ENCODE peak calls at places on chromosomes 16 and 17, in eight cellular contexts. D is progenitor cell of endocrine pancreas; Z is AG04450; A is CD4-positive, alpha-beta T cell; E is neural progenitor cell; L is GM13977; R is AG09309; F is A549. W is an unnamed sample.

GRCh38 chr16:62194828-62195227 is 158.6 kb upstream of the CDH8 start:
- DNase-seq in D (no peak), Z (no peak), A (no peak), E (no peak), L (no peak), R (no peak), F (no peak), W (no peak)

GRCh38 chr17:51516924-51517323 is 256.6 kb downstream of the UTP18 start:
- DNase-seq in D (no peak), Z (no peak), A (no peak), E (no peak), L (no peak), R (no peak), F (no peak), W (no peak)

GRCh38 chr17:17911003-17911613 is 61.1 kb downstream of the TOM1L2 start:
- DNase-seq in D (no peak), Z (no peak), A (no peak), E (peak), L (peak), R (no peak), F (no peak), W (no peak)

GRCh38 chr16:83847371-83848225 is 39.8 kb downstream of the HSBP1 start:
- DNase-seq in D (no peak), Z (no peak), A (no peak), E (no peak), L (peak), R (no peak), F (no peak), W (no peak)

GRCh38 chr16:49608801-49609200 is 235.2 kb downstream of the C16orf78 start:
- DNase-seq in D (no peak), Z (peak), A (no peak), E (peak), L (no peak), R (peak), F (peak), W (no peak)

GRCh38 chr16:54213322-54213721 is 73.3 kb downstream of the IRX3 start:
- DNase-seq in D (no peak), Z (no peak), A (no peak), E (no peak), L (no peak), R (no peak), F (no peak), W (no peak)

GRCh38 chr17:47304191-47304590 is 19.6 kb upstream of the EFCAB13 start:
- DNase-seq in D (no peak), Z (no peak), A (no peak), E (no peak), L (no peak), R (no peak), F (no peak), W (no peak)

GRCh38 chr16:88960516-88960915 is 16.5 kb downstream of the CBFA2T3 start:
- DNase-seq in D (no peak), Z (no peak), A (no peak), E (no peak), L (no peak), R (no peak), F (no peak), W (no peak)

GRCh38 chr16:53523126-53523804 is 20.3 kb upstream of the AKTIP start:
- DNase-seq in D (no peak), Z (no peak), A (no peak), E (no peak), L (no peak), R (no peak), F (no peak), W (no peak)

GRCh38 chr16:49000594-49000993 is 281.0 kb downstream of the CBLN1 start:
- DNase-seq in D (no peak), Z (no peak), A (no peak), E (peak), L (no peak), R (no peak), F (no peak), W (no peak)

GRCh38 chr17:50314456-50315011 is 31.4 kb upstream of the XYLT2 start:
- DNase-seq in D (no peak), Z (no peak), A (no peak), E (no peak), L (no peak), R (no peak), F (no peak), W (no peak)

GRCh38 chr16:28110977-28111376 is 47.5 kb upstream of the GSG1L start:
- DNase-seq in D (no peak), Z (no peak), A (no peak), E (no peak), L (no peak), R (no peak), F (no peak), W (no peak)

GRCh38 chr17:61088556-61088955 is 311.1 kb upstream of the TBX2 start:
- DNase-seq in D (no peak), Z (no peak), A (no peak), E (no peak), L (no peak), R (no peak), F (no peak), W (no peak)

GRCh38 chr16:13923703-13924298 is 3.8 kb downstream of the ERCC4 start:
- DNase-seq in D (no peak), Z (no peak), A (no peak), E (peak), L (peak), R (no peak), F (peak), W (peak)

GRCh38 chr16:1972490-1972877 is 631 bp downstream of the TBL3 start:
- DNase-seq in D (no peak), Z (no peak), A (no peak), E (peak), L (no peak), R (no peak), F (no peak), W (peak)

GRCh38 chr16:2968738-2969544 is at the start of gene PAQR4:
- DNase-seq in D (peak), Z (peak), A (peak), E (peak), L (peak), R (peak), F (peak), W (peak)

GRCh38 chr17:63552211-63552610 is 1.9 kb downstream of the DCAF7 start:
- DNase-seq in D (no peak), Z (peak), A (no peak), E (no peak), L (no peak), R (no peak), F (no peak), W (no peak)

GRCh38 chr16:76639685-76640289 is 362.6 kb downstream of the CNTNAP4 start:
- DNase-seq in D (no peak), Z (no peak), A (no peak), E (peak), L (no peak), R (no peak), F (peak), W (no peak)

GRCh38 chr17:66727634-66728570 is 107.0 kb upstream of the CACNG5 start:
- DNase-seq in D (peak), Z (no peak), A (peak), E (peak), L (peak), R (no peak), F (peak), W (peak)

GRCh38 chr17:7014995-7015586 is 2.7 kb downstream of the RNASEK start:
- DNase-seq in D (no peak), Z (no peak), A (peak), E (peak), L (peak), R (no peak), F (no peak), W (peak)

GRCh38 chr16:85783441-85783840 is 15.9 kb downstream of the EMC8 start:
- DNase-seq in D (no peak), Z (no peak), A (no peak), E (no peak), L (no peak), R (no peak), F (no peak), W (no peak)

GRCh38 chr16:30053376-30054015 is 12.1 kb upstream of the ALDOA start:
- DNase-seq in D (no peak), Z (no peak), A (no peak), E (no peak), L (no peak), R (no peak), F (no peak), W (no peak)

DNA sequence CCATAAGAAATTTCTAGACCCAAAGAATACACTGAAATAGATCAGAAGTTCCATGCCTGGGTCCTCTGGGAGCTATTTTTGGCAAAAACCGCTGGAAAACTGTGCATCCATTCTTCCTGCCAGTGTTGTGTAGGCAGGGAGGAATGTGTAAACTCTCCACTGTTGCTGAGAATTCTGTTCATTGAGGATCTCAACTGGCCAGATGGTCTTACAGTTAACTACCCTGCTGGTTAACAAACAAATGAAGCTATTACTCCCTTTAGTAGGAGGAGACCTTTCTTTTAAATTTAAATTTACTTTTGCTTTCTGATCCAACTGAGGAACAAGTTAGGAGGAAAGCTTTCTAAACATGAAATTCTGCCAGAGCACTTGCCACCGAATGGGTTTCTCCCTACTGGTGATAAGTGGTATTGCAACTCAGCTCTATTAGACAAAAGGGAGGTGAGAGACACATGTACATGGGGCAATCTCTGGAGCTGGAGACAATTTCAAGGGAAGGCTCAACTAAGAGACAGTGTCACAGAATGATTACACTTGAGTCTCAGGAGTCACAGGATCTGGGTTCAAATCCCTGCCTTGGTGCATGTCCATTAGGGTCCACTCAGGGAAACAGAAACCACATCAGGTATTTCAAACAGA is 37.6 kb downstream of the SOCS1 start:
- DNase-seq in D (no peak), Z (no peak), A (no peak), E (no peak), L (no peak), R (no peak), F (peak), W (no peak)
- TF ChIP-seq CTCF in D (peak), Z (peak), A (peak), E (peak), L (peak), R (peak), F (peak), W (peak)

DNA sequence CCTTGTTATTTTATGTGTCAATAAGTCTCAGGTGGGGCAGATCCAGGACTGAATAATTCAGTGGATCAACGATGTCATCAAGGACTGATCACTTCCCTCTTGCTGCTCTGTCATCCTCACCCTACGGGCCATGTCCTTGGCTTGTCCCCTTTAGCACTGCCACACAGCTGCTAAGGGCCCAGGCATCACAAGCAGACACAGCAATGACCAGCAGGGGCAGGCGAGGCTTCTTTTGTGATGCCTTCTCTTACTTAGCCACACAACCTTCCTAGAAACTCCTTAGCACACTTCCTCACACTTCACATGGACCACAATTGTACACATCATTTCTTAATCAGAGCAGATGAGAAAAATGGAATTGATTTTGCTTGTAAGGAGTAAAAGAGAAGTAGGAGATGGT is 356.3 kb upstream of the SOX9 start:
- DNase-seq in D (peak), Z (no peak), A (no peak), E (peak), L (no peak), R (no peak), F (peak), W (peak)
- TF ChIP-seq CTCF in D (peak), Z (peak), A (no peak), E (peak), L (peak), R (peak), F (peak), W (peak)

GRCh38 chr16:67013238-67013822 is 15.6 kb upstream of the CBFB start:
- DNase-seq in D (no peak), Z (no peak), A (no peak), E (no peak), L (no peak), R (no peak), F (no peak), W (no peak)

GRCh38 chr16:67006930-67007658 is 18.7 kb downstream of the CES4A start:
- DNase-seq in D (no peak), Z (no peak), A (no peak), E (no peak), L (no peak), R (no peak), F (no peak), W (no peak)

GRCh38 chr16:67013823-67014640 is 14.9 kb upstream of the CBFB start:
- DNase-seq in D (peak), Z (no peak), A (peak), E (peak), L (peak), R (no peak), F (no peak), W (peak)

GRCh38 chr16:67011274-67011673 is 17.7 kb upstream of the CBFB start:
- DNase-seq in D (no peak), Z (no peak), A (no peak), E (no peak), L (no peak), R (no peak), F (no peak), W (no peak)

DNA sequence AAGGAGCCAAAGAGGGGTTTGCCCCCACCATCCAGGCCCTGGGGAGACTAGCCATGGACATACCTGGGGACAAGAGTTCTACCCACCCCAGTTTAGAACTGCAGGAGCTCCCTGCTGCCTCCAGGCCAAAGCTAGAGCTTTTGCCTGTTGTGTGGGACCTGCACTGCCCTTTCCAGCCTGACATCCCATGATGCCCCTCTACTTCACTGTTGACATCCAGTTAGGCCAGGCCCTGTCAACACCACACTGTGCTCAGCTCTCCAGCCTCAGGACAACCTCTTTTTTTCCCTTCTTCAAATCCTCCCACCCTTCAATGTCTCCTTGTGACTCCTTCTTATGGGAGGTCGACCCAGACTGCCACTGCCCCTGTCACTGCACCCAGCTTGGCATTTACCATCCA is 19.8 kb upstream of the CBFB start:
- DNase-seq in D (no peak), Z (no peak), A (no peak), E (no peak), L (no peak), R (no peak), F (no peak), W (no peak)
- TF ChIP-seq CTCF in D (no peak), Z (no peak), A (no peak), E (no peak), L (no peak), R (no peak), F (no peak), W (no peak)

DNA sequence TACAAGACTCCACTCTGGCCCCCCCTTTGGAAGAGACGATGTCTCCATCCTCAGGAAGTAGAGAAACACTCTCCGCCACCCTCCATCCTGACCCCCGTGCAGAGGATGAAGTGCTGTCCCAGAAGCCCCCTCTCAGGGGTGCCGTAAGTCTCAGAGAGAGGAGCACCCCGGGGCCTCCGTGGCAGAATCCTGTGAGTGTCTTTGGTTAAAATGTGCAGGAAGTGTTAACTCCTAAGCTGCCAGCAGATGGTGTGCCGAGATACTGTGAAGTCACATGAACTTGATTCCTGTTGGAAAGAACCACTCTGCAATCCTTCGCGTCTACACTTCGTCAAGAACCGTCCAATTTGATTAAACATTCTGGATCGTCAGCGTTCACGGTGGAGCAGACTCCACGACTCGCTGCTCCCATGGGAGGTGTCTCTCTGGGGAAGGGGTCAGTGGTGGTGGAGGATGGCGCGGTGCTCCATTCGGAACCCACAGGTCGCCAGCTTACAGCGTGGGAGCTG is 5.6 kb downstream of the BANP start:
- DNase-seq in D (no peak), Z (no peak), A (no peak), E (no peak), L (peak), R (no peak), F (peak), W (peak)
- TF ChIP-seq CTCF in D (no peak), Z (peak), A (no peak), E (peak), L (peak), R (no peak), F (peak), W (peak)

DNA sequence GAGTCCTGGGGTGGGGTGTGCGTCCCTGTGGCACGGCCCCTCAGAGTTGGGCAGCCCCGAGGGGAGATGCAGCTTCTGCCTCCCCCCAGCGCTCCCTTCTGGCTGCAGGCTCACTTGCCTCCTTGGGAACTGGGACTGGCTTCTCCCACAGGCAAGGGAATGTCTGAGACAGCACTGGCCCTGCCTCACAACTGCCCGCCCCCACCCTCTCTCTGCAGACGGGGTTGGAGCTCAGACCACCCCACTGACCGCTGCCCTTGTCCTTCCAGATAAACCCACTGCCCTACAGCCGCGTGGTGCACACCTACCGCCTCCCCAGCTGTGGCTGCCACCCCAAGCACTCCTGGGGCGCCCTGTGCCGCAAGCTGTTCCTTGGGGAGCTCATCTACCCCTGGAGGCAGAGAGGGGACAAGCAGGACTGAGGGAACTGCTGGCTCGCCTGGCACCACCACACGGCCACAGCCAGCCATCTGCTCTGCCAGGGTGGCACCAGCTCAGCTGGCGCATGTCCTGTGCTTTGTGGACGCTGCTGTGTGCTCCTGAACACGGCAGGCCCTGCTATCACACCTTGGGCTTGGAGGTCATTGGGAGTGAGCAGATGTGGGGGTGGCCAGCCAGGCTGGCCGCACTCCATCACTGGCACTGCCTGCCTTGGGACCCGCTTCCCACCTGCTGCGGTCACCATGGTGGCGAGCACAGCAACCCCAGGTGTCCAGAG is 7.1 kb upstream of the RAB40C start:
- DNase-seq in D (no peak), Z (no peak), A (no peak), E (no peak), L (no peak), R (no peak), F (no peak), W (no peak)
- TF ChIP-seq CTCF in D (no peak), Z (no peak), A (no peak), E (no peak), L (no peak), R (no peak), F (no peak), W (no peak)

DNA sequence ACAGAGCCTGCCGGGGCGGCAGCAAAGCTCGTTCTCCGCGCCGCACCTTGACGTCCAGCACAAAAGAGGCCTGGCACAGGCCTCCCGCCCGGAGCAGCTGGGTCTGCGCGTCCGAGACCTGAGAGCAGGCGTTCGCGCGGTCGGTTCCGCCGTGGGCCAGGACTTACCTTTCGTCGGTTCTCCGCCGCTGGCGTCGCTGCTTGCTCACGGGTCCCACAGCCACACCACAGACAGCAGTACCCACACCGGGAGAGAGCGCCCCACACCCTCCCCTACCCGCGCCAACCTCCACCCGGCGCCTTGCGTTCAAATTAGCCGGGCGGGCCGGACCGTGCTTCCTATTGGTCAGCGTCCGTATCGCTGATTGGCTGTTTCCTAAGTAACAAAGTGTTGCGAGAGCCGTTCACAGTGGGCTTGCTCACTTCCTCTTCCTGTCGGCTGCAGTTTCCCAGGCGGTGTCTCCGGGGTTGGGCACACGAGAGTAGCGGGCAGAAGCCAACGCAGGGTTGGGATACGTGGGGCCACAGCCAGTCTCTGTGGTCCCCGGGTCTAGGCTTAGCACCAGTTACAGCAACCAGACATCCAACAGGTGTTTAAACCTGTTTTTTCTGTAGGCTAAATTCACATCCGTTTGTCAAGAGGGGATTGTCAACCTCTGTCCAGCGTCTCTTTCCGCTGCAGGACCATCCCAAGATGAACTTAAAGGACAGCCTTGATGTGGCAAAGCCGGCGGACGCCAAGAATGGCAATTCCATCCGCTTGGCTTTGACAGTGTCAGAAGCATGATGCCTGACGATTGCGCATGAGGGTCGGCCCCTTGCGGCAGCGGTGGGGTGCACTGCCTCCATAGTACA is at the start of gene KIF18B:
- DNase-seq in D (peak), Z (peak), A (peak), E (peak), L (peak), R (peak), F (peak), W (peak)
- TF ChIP-seq CTCF in D (no peak), Z (no peak), A (no peak), E (no peak), L (no peak), R (no peak), F (no peak), W (no peak)